ENCODE peak calls at places on chromosomes 12 and 14, in four cellular contexts. U is HL-60, P is K562, N is GM12878. O is an unnamed sample.

GRCh38 chr14:100424504-100425453 is 101.6 kb downstream of the SLC25A47 start:
- DNase-seq in P (no peak), U (no peak), N (no peak), O (no peak)

GRCh38 chr14:49593016-49593415 is 5.7 kb upstream of the LRR1 start:
- DNase-seq in U (no peak), P (no peak), N (no peak), O (no peak)

GRCh38 chr12:103851127-103851526 is 10.1 kb upstream of the NT5DC3 start:
- DNase-seq in P (no peak), U (no peak), N (no peak), O (no peak)

GRCh38 chr12:65464930-65465329 is 186.4 kb downstream of the MSRB3 start:
- DNase-seq in N (no peak), U (no peak), P (no peak), O (no peak)

GRCh38 chr14:33765251-33765650 is 185.6 kb downstream of the EGLN3 start:
- DNase-seq in N (no peak), P (no peak), U (no peak), O (no peak)

GRCh38 chr14:31835049-31835448 is 242.1 kb upstream of the ARHGAP5 start:
- DNase-seq in N (no peak), P (no peak), U (no peak), O (no peak)

GRCh38 chr12:120761581-120761980 is 36.0 kb downstream of the ACADS start:
- DNase-seq in P (no peak), N (no peak), U (no peak), O (no peak)

GRCh38 chr14:93332032-93332852 is 594 bp downstream of the BTBD7 start:
- DNase-seq in U (peak; percentile 49), N (no peak), P (peak; percentile 70), O (peak; percentile 37)

GRCh38 chr12:66550626-66551025 is 128.2 kb downstream of the GRIP1 start:
- DNase-seq in N (no peak), U (no peak), P (no peak), O (no peak)
- TF ChIP-seq SPI1 in N (no peak), U (peak; percentile 4), P (no peak), O (peak; percentile 31)

GRCh38 chr14:68564826-68565760 is 227.8 kb downstream of the ZFP36L1 start:
- DNase-seq in U (no peak), P (peak; percentile 38), N (no peak), O (no peak)
- TF ChIP-seq SPI1 in U (no peak), P (no peak), N (no peak), O (no peak)

GRCh38 chr14:51118993-51119392 is 24.1 kb upstream of the TRIM9 start:
- DNase-seq in P (no peak), N (no peak), U (no peak), O (no peak)

GRCh38 chr14:51121096-51121495 is 26.2 kb upstream of the TRIM9 start:
- DNase-seq in U (no peak), P (no peak), N (no peak), O (no peak)

GRCh38 chr14:51116682-51117081 is 21.8 kb upstream of the TRIM9 start:
- DNase-seq in U (no peak), P (no peak), N (no peak), O (no peak)

GRCh38 chr14:51119411-51120051 is 24.6 kb upstream of the TRIM9 start:
- DNase-seq in P (no peak), U (no peak), N (no peak), O (no peak)

GRCh38 chr14:51117579-51117978 is 22.7 kb upstream of the TRIM9 start:
- DNase-seq in P (no peak), U (no peak), N (no peak), O (no peak)
- TF ChIP-seq SPI1 in P (no peak), U (no peak), N (no peak), O (no peak)

GRCh38 chr12:125284945-125285344 is 219.7 kb downstream of the AACS start:
- DNase-seq in P (peak; percentile 19), U (no peak), N (no peak), O (no peak)

GRCh38 chr12:125283521-125283920 is 218.3 kb downstream of the AACS start:
- DNase-seq in P (no peak), U (no peak), N (no peak), O (no peak)

GRCh38 chr12:125284087-125284486 is 218.9 kb downstream of the AACS start:
- DNase-seq in P (no peak), N (no peak), U (no peak), O (no peak)

GRCh38 chr12:125276567-125276966 is 211.3 kb downstream of the AACS start:
- DNase-seq in U (no peak), N (no peak), P (no peak), O (no peak)

GRCh38 chr12:125280482-125281377 is 215.5 kb downstream of the AACS start:
- DNase-seq in P (peak; percentile 69), U (no peak), N (no peak), O (no peak)
- TF ChIP-seq SPI1 in P (no peak), U (no peak), N (no peak), O (peak; percentile 27)

GRCh38 chr12:18139989-18140596 is 50.1 kb upstream of the RERGL start:
- DNase-seq in U (no peak), N (no peak), P (no peak), O (no peak)

GRCh38 chr12:18145924-18146323 is 55.9 kb upstream of the RERGL start:
- DNase-seq in N (no peak), P (no peak), U (peak; percentile 74), O (no peak)

GRCh38 chr12:18139254-18139653 is 49.3 kb upstream of the RERGL start:
- DNase-seq in P (no peak), N (no peak), U (no peak), O (no peak)

GRCh38 chr12:18140969-18141368 is 51.0 kb upstream of the RERGL start:
- DNase-seq in P (no peak), U (no peak), N (no peak), O (no peak)

GRCh38 chr12:18141583-18141982 is 51.6 kb upstream of the RERGL start:
- DNase-seq in N (no peak), P (no peak), U (no peak), O (no peak)
- TF ChIP-seq SPI1 in N (no peak), P (no peak), U (no peak), O (no peak)

DNA sequence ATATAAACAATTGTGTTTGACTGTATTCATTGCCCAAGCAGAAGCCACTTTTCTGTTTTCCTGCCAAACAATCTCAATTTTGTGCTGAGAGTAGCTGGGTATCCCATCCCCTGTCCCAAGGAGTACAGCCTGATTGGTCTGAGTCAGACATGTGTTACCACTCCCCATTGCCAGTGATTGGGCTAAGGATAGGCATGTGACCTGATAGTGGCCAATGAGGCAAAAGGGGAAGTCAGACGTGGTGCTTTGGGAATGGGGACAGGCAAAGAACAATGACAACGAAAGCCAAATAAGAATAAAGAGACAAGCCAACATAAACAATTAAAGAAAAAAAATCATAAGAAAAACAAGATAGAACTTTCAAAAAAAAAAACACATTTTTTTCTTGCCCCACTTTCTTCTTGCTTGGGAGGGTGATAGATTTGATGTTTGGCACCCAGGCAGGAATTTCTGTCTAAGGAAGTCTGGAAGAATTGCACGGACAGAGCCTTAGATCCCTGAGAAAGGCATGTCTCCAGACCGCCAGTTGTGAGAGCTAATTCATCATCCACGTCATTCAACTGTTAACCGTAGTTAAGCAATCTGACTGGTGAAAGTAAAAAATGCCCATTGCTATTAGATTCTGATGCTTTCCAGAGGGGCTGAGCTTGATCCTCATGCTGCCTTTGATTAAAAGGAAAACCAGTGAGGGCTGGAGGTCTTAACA is 626.6 kb upstream of the TMEM132C start:
- DNase-seq in P (no peak), N (no peak), U (no peak), O (no peak)
- TF ChIP-seq SPI1 in P (no peak), N (no peak), U (no peak), O (no peak)

GRCh38 chr14:38808734-38809455 is 294.1 kb downstream of the SEC23A start:
- DNase-seq in U (no peak), P (no peak), N (no peak), O (no peak)
- TF ChIP-seq SPI1 in U (no peak), P (no peak), N (no peak), O (no peak)

DNA sequence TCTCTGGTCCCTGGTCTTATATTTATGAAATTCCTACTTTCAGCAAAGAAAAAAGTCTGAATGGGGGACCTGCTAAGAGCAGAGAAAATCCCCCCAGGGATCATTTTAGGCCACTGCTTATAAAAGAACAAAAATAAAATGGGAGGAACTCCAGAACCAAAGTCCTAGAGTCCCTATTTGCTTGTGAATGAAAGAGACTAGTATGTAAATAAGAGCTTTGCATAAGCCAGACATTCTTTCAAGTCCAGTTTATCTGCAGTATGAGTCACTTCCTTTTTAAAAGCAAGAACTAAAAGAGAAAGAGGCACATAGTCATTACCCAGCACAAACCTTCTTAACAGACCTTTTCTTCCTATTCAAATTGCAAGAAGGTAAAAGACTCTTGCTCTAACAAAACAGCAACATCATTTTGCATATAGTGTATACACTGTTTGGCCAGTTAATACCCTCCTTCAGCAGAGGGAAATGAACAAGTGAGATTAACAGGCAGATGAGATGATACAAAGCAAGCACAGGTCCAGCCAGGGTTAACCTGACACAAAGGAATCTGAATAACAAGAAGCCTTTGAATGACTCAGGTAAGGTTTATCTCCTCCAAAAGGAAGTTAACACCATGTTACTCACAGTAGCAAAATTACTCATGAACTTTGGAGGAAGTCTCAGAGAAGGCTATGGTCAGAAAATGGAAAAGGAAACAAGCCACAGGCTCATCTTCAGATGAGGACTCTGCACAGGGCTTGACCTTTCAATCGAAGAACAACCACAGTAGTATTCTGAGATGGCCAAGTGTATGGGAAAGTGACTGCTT is 87.3 kb downstream of the PHLDA1 start:
- DNase-seq in U (peak; percentile 29), N (peak; percentile 54), P (no peak), O (no peak)
- TF ChIP-seq SPI1 in U (peak; percentile 74), N (peak; percentile 55), P (peak; percentile 74), O (peak; percentile 68)